ENCODE peak calls at places on chromosome 7, in seven cellular contexts. G is fibroblast of pulmonary artery, Q is GM10248, N is HFFc6, W is T-helper 1 cell, F is psoas muscle, V is EH. A is an unnamed sample.

GRCh38 chr7:130009848-130010688 is 41.1 kb downstream of the ZC3HC1 start:
- DNase-seq in G (peak; percentile 77), Q (peak; percentile 31), N (peak; percentile 92), W (no peak), F (peak; percentile 56), V (peak; percentile 95), A (no peak)

GRCh38 chr7:134448359-134449229 is 10.3 kb downstream of the AKR1B1 start:
- DNase-seq in G (peak; percentile 93), Q (no peak), N (peak; percentile 94), W (no peak), F (no peak), V (peak; percentile 93), A (no peak)

GRCh38 chr7:16926283-16926682 is 44.5 kb upstream of the AGR3 start:
- DNase-seq in G (peak; percentile 77), Q (no peak), N (peak; percentile 40), W (no peak), F (no peak), V (peak; percentile 70), A (no peak)

GRCh38 chr7:133386204-133386603 is 133.3 kb downstream of the EXOC4 start:
- DNase-seq in G (no peak), Q (no peak), N (no peak), W (no peak), F (no peak), V (no peak), A (no peak)

GRCh38 chr7:46321556-46322205 is 400.6 kb upstream of the IGFBP3 start:
- DNase-seq in G (peak; percentile 93), Q (no peak), N (peak; percentile 3), W (no peak), F (no peak), V (peak; percentile 77), A (no peak)

GRCh38 chr7:125253454-125254182 is 324.0 kb upstream of the POT1 start:
- DNase-seq in G (no peak), Q (no peak), N (no peak), W (no peak), F (no peak), V (no peak), A (no peak)

GRCh38 chr7:106346167-106346677 is 61.4 kb upstream of the NAMPT start:
- DNase-seq in G (no peak), Q (no peak), N (no peak), W (no peak), F (no peak), V (no peak), A (no peak)

GRCh38 chr7:50306491-50307367 is 2.2 kb downstream of the IKZF1 start:
- DNase-seq in G (no peak), Q (no peak), N (no peak), W (no peak), F (no peak), V (no peak), A (no peak)

GRCh38 chr7:138248609-138249008 is 172.3 kb downstream of the AKR1D1 start:
- DNase-seq in G (no peak), Q (no peak), N (no peak), W (no peak), F (no peak), V (no peak), A (no peak)

GRCh38 chr7:50679218-50680007 is 103.3 kb downstream of the GRB10 start:
- DNase-seq in G (peak; percentile 72), Q (peak; percentile 52), N (peak; percentile 41), W (no peak), F (no peak), V (peak; percentile 60), A (no peak)

GRCh38 chr7:36078816-36079360 is 74.2 kb upstream of the EEPD1 start:
- DNase-seq in G (no peak), Q (no peak), N (no peak), W (no peak), F (no peak), V (no peak), A (no peak)

GRCh38 chr7:152663101-152663740 is 12.7 kb downstream of the XRCC2 start:
- DNase-seq in G (no peak), Q (no peak), N (no peak), W (no peak), F (no peak), V (no peak), A (no peak)

GRCh38 chr7:135441791-135442190 is 68.1 kb downstream of the CNOT4 start:
- DNase-seq in G (peak; percentile 45), Q (no peak), N (peak; percentile 34), W (no peak), F (no peak), V (peak; percentile 32), A (no peak)

GRCh38 chr7:22561356-22561755 is 61.4 kb upstream of the STEAP1B start:
- DNase-seq in G (peak; percentile 99), Q (no peak), N (peak; percentile 99), W (no peak), F (peak; percentile 84), V (peak; percentile 100), A (peak; percentile 82)

GRCh38 chr7:53602817-53603418 is 567.5 kb downstream of the POM121L12 start:
- DNase-seq in G (no peak), Q (no peak), N (no peak), W (no peak), F (no peak), V (no peak), A (no peak)

GRCh38 chr7:20441886-20442505 is 111.3 kb downstream of the ITGB8 start:
- DNase-seq in G (no peak), Q (no peak), N (no peak), W (no peak), F (no peak), V (peak; percentile 3), A (no peak)

GRCh38 chr7:158498443-158499108 is 89.0 kb downstream of the PTPRN2 start:
- DNase-seq in G (no peak), Q (no peak), N (no peak), W (no peak), F (no peak), V (no peak), A (no peak)

GRCh38 chr7:150715293-150715692 is 1.1 kb upstream of the GIMAP1 start:
- DNase-seq in G (no peak), Q (no peak), N (no peak), W (no peak), F (no peak), V (no peak), A (no peak)

GRCh38 chr7:158271646-158272045 is 316.0 kb downstream of the PTPRN2 start:
- DNase-seq in G (no peak), Q (no peak), N (no peak), W (no peak), F (no peak), V (no peak), A (peak; percentile 4)

GRCh38 chr7:132148876-132149275 is 427.4 kb downstream of the PLXNA4 start:
- DNase-seq in G (no peak), Q (no peak), N (no peak), W (no peak), F (no peak), V (no peak), A (no peak)

GRCh38 chr7:112419543-112420130 is 30.6 kb upstream of the IFRD1 start:
- DNase-seq in G (no peak), Q (no peak), N (no peak), W (no peak), F (no peak), V (no peak), A (no peak)

GRCh38 chr7:129951076-129952011 is 1.4 kb downstream of the UBE2H start:
- DNase-seq in G (no peak), Q (no peak), N (no peak), W (no peak), F (no peak), V (peak; percentile 26), A (no peak)

GRCh38 chr7:147833549-147833948 is 757.0 kb upstream of the C7orf33 start:
- DNase-seq in G (no peak), Q (no peak), N (no peak), W (no peak), F (no peak), V (no peak), A (no peak)

GRCh38 chr7:28903779-28904538 is 54.2 kb downstream of the TRIL start:
- DNase-seq in G (no peak), Q (no peak), N (no peak), W (no peak), F (no peak), V (no peak), A (no peak)

GRCh38 chr7:154672659-154673415 is 330.1 kb downstream of the PAXIP1 start:
- DNase-seq in G (no peak), Q (no peak), N (no peak), W (no peak), F (no peak), V (no peak), A (no peak)

GRCh38 chr7:151954866-151955820 is 1.1 kb upstream of the GALNTL5 start:
- DNase-seq in G (peak; percentile 5), Q (no peak), N (no peak), W (no peak), F (peak; percentile 49), V (peak; percentile 8), A (peak; percentile 70)

GRCh38 chr7:84102213-84102612 is 92.4 kb downstream of the SEMA3A start:
- DNase-seq in G (peak; percentile 72), Q (no peak), N (no peak), W (no peak), F (no peak), V (peak; percentile 35), A (no peak)